ENCODE peak calls at places on chromosomes 16 and 17, in ten cellular contexts. One of them, this sample, is unnamed.

GRCh38 chr16:12819126-12820117 is 15.7 kb upstream of the CPPED1 start:
- DNase-seq in left ventricle myocardium inferior: peak; percentile 59
- DNase-seq in transverse colon: peak; percentile 73
- DNase-seq in CD8-positive, alpha-beta T cell: peak; percentile 69
- DNase-seq in progenitor cell of endocrine pancreas: peak; percentile 56
- DNase-seq in AG10803: peak; percentile 57
- DNase-seq in tibial artery: peak; percentile 56
- DNase-seq in left lung: peak; percentile 94
- DNase-seq in neural progenitor cell: peak; percentile 72
- DNase-seq in astrocyte of the spinal cord: peak; percentile 45
- DNase-seq in this sample: peak; percentile 89

GRCh38 chr17:77011173-77012011 is 129.4 kb upstream of the SEC14L1 start:
- DNase-seq in progenitor cell of endocrine pancreas: no peak
- DNase-seq in AG10803: peak; percentile 29
- DNase-seq in transverse colon: peak; percentile 41
- DNase-seq in neural progenitor cell: peak; percentile 61
- DNase-seq in CD8-positive, alpha-beta T cell: peak; percentile 37
- DNase-seq in astrocyte of the spinal cord: peak; percentile 49
- DNase-seq in left ventricle myocardium inferior: no peak
- DNase-seq in tibial artery: no peak
- DNase-seq in left lung: no peak
- DNase-seq in this sample: no peak

GRCh38 chr16:69477546-69477945 is 53.1 kb downstream of the CYB5B start:
- DNase-seq in astrocyte of the spinal cord: no peak
- DNase-seq in neural progenitor cell: no peak
- DNase-seq in left ventricle myocardium inferior: no peak
- DNase-seq in AG10803: no peak
- DNase-seq in tibial artery: no peak
- DNase-seq in progenitor cell of endocrine pancreas: no peak
- DNase-seq in CD8-positive, alpha-beta T cell: no peak
- DNase-seq in left lung: no peak
- DNase-seq in transverse colon: no peak
- DNase-seq in this sample: no peak

GRCh38 chr17:7252176-7253043 is at the start of gene ELP5:
- DNase-seq in left ventricle myocardium inferior: peak; percentile 95
- DNase-seq in CD8-positive, alpha-beta T cell: peak; percentile 73
- DNase-seq in AG10803: peak; percentile 94
- DNase-seq in astrocyte of the spinal cord: peak; percentile 96
- DNase-seq in neural progenitor cell: peak; percentile 98
- DNase-seq in left lung: peak; percentile 98
- DNase-seq in transverse colon: peak; percentile 96
- DNase-seq in tibial artery: peak; percentile 94
- DNase-seq in progenitor cell of endocrine pancreas: peak; percentile 98
- DNase-seq in this sample: peak; percentile 99

GRCh38 chr17:75835315-75835987 is 8.8 kb downstream of the UNC13D start:
- DNase-seq in progenitor cell of endocrine pancreas: no peak
- DNase-seq in AG10803: no peak
- DNase-seq in CD8-positive, alpha-beta T cell: no peak
- DNase-seq in left ventricle myocardium inferior: no peak
- DNase-seq in neural progenitor cell: peak; percentile 45
- DNase-seq in transverse colon: no peak
- DNase-seq in tibial artery: no peak
- DNase-seq in astrocyte of the spinal cord: no peak
- DNase-seq in left lung: no peak
- DNase-seq in this sample: no peak

GRCh38 chr16:63714876-63715275 is 1407.0 kb downstream of the CDH11 start:
- DNase-seq in left ventricle myocardium inferior: no peak
- DNase-seq in tibial artery: no peak
- DNase-seq in neural progenitor cell: no peak
- DNase-seq in progenitor cell of endocrine pancreas: no peak
- DNase-seq in transverse colon: no peak
- DNase-seq in AG10803: no peak
- DNase-seq in left lung: no peak
- DNase-seq in CD8-positive, alpha-beta T cell: no peak
- DNase-seq in astrocyte of the spinal cord: no peak
- DNase-seq in this sample: no peak

GRCh38 chr17:78316867-78317816 is 42.7 kb downstream of the SOCS3 start:
- DNase-seq in left ventricle myocardium inferior: no peak
- DNase-seq in tibial artery: no peak
- DNase-seq in astrocyte of the spinal cord: peak; percentile 48
- DNase-seq in neural progenitor cell: peak; percentile 53
- DNase-seq in CD8-positive, alpha-beta T cell: no peak
- DNase-seq in progenitor cell of endocrine pancreas: no peak
- DNase-seq in transverse colon: peak; percentile 84
- DNase-seq in AG10803: no peak
- DNase-seq in left lung: peak; percentile 86
- DNase-seq in this sample: no peak

GRCh38 chr16:17404903-17405691 is 65.7 kb downstream of the XYLT1 start:
- DNase-seq in CD8-positive, alpha-beta T cell: no peak
- DNase-seq in tibial artery: peak; percentile 93
- DNase-seq in transverse colon: peak; percentile 49
- DNase-seq in astrocyte of the spinal cord: peak; percentile 91
- DNase-seq in AG10803: peak; percentile 96
- DNase-seq in left ventricle myocardium inferior: peak; percentile 61
- DNase-seq in progenitor cell of endocrine pancreas: no peak
- DNase-seq in neural progenitor cell: no peak
- DNase-seq in left lung: peak; percentile 61
- DNase-seq in this sample: peak; percentile 69

GRCh38 chr17:80262775-80263244 is 2.2 kb downstream of the RNF213 start:
- DNase-seq in AG10803: no peak
- DNase-seq in neural progenitor cell: no peak
- DNase-seq in CD8-positive, alpha-beta T cell: no peak
- DNase-seq in progenitor cell of endocrine pancreas: no peak
- DNase-seq in left ventricle myocardium inferior: no peak
- DNase-seq in astrocyte of the spinal cord: no peak
- DNase-seq in tibial artery: no peak
- DNase-seq in left lung: no peak
- DNase-seq in transverse colon: no peak
- DNase-seq in this sample: no peak

GRCh38 chr16:49189286-49189685 is 92.4 kb downstream of the CBLN1 start:
- DNase-seq in left lung: no peak
- DNase-seq in tibial artery: no peak
- DNase-seq in progenitor cell of endocrine pancreas: no peak
- DNase-seq in CD8-positive, alpha-beta T cell: no peak
- DNase-seq in astrocyte of the spinal cord: no peak
- DNase-seq in left ventricle myocardium inferior: no peak
- DNase-seq in transverse colon: no peak
- DNase-seq in neural progenitor cell: no peak
- DNase-seq in AG10803: no peak
- DNase-seq in this sample: no peak

GRCh38 chr16:49181812-49182211 is 99.8 kb downstream of the CBLN1 start:
- DNase-seq in left ventricle myocardium inferior: no peak
- DNase-seq in transverse colon: peak; percentile 57
- DNase-seq in CD8-positive, alpha-beta T cell: no peak
- DNase-seq in left lung: no peak
- DNase-seq in AG10803: no peak
- DNase-seq in tibial artery: no peak
- DNase-seq in astrocyte of the spinal cord: no peak
- DNase-seq in neural progenitor cell: peak; percentile 18
- DNase-seq in progenitor cell of endocrine pancreas: no peak
- DNase-seq in this sample: no peak

GRCh38 chr16:49179714-49180330 is 101.8 kb downstream of the CBLN1 start:
- DNase-seq in astrocyte of the spinal cord: no peak
- DNase-seq in left lung: peak; percentile 30
- DNase-seq in neural progenitor cell: no peak
- DNase-seq in AG10803: no peak
- DNase-seq in left ventricle myocardium inferior: no peak
- DNase-seq in progenitor cell of endocrine pancreas: no peak
- DNase-seq in transverse colon: peak; percentile 78
- DNase-seq in tibial artery: no peak
- DNase-seq in CD8-positive, alpha-beta T cell: no peak
- DNase-seq in this sample: no peak

DNA sequence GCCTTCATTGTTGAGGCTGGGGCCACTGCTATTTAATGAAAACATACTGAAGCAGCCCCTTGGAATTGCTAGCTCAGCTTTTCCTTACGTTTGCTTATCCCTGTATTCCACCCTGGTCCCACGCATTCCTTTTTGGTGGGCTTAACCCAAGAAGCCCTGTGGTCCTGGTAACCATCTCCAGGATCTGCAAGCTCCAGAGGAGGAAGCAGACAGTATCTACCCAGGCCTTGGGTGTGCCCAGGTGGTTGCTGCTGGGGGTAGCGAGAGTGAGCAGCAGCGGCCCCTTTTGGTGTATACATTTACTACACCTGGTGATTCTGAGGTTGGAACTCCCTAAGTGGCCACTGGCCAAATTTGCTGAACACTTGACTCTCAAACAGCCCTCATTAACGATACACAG is 97.7 kb downstream of the CBLN1 start:
- DNase-seq in CD8-positive, alpha-beta T cell: no peak
- DNase-seq in AG10803: no peak
- DNase-seq in neural progenitor cell: peak; percentile 68
- DNase-seq in progenitor cell of endocrine pancreas: peak; percentile 16
- DNase-seq in transverse colon: peak; percentile 73
- DNase-seq in left lung: no peak
- DNase-seq in astrocyte of the spinal cord: no peak
- DNase-seq in tibial artery: no peak
- DNase-seq in left ventricle myocardium inferior: no peak
- DNase-seq in this sample: no peak
- TF ChIP-seq CTCF in CD8-positive, alpha-beta T cell: no peak
- TF ChIP-seq CTCF in AG10803: peak; percentile 4
- TF ChIP-seq CTCF in neural progenitor cell: peak; percentile 72
- TF ChIP-seq CTCF in progenitor cell of endocrine pancreas: peak; percentile 64
- TF ChIP-seq CTCF in transverse colon: peak; percentile 54
- TF ChIP-seq CTCF in left lung: no peak
- TF ChIP-seq CTCF in astrocyte of the spinal cord: peak; percentile 3
- TF ChIP-seq CTCF in tibial artery: no peak
- TF ChIP-seq CTCF in left ventricle myocardium inferior: peak; percentile 61
- TF ChIP-seq CTCF in this sample: no peak

GRCh38 chr17:56125830-56126819 is 27.1 kb upstream of the ANKFN1 start:
- DNase-seq in neural progenitor cell: peak; percentile 68
- DNase-seq in CD8-positive, alpha-beta T cell: no peak
- DNase-seq in progenitor cell of endocrine pancreas: peak; percentile 11
- DNase-seq in AG10803: peak; percentile 85
- DNase-seq in left lung: no peak
- DNase-seq in transverse colon: no peak
- DNase-seq in tibial artery: peak; percentile 32
- DNase-seq in left ventricle myocardium inferior: no peak
- DNase-seq in astrocyte of the spinal cord: peak; percentile 84
- DNase-seq in this sample: peak; percentile 20
- TF ChIP-seq CTCF in neural progenitor cell: peak; percentile 79
- TF ChIP-seq CTCF in CD8-positive, alpha-beta T cell: no peak
- TF ChIP-seq CTCF in progenitor cell of endocrine pancreas: peak; percentile 87
- TF ChIP-seq CTCF in AG10803: peak; percentile 80
- TF ChIP-seq CTCF in left lung: peak; percentile 33
- TF ChIP-seq CTCF in transverse colon: peak; percentile 23
- TF ChIP-seq CTCF in tibial artery: no peak
- TF ChIP-seq CTCF in left ventricle myocardium inferior: peak; percentile 53
- TF ChIP-seq CTCF in astrocyte of the spinal cord: peak; percentile 82
- TF ChIP-seq CTCF in this sample: no peak

GRCh38 chr17:18374216-18374615 is 3.4 kb upstream of the EVPLL start:
- DNase-seq in AG10803: no peak
- DNase-seq in transverse colon: no peak
- DNase-seq in left lung: no peak
- DNase-seq in left ventricle myocardium inferior: no peak
- DNase-seq in neural progenitor cell: no peak
- DNase-seq in CD8-positive, alpha-beta T cell: no peak
- DNase-seq in progenitor cell of endocrine pancreas: no peak
- DNase-seq in astrocyte of the spinal cord: no peak
- DNase-seq in tibial artery: no peak
- DNase-seq in this sample: no peak
- TF ChIP-seq CTCF in AG10803: no peak
- TF ChIP-seq CTCF in transverse colon: no peak
- TF ChIP-seq CTCF in left lung: no peak
- TF ChIP-seq CTCF in left ventricle myocardium inferior: no peak
- TF ChIP-seq CTCF in neural progenitor cell: no peak
- TF ChIP-seq CTCF in CD8-positive, alpha-beta T cell: no peak
- TF ChIP-seq CTCF in progenitor cell of endocrine pancreas: no peak
- TF ChIP-seq CTCF in astrocyte of the spinal cord: no peak
- TF ChIP-seq CTCF in tibial artery: no peak
- TF ChIP-seq CTCF in this sample: no peak

DNA sequence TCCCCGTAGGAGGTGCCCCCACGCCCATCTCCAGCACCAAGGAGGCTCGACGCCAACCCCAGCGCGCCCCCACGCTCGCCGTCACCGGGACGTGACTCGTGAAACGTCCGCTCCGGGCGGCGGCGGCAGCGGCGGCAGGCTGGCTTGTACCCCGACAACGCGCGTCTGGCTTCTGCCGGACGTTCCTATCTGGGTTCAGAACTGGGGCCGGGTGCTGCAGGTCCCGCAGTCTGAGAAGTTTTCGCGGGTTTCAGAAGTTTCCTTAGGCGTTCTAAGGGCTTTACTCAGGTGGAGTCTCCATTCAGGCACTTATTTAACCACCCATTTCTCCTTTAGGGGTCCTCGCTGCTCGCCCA is 672 bp upstream of the ALKBH5 start:
- DNase-seq in progenitor cell of endocrine pancreas: peak; percentile 54
- DNase-seq in left ventricle myocardium inferior: peak; percentile 91
- DNase-seq in AG10803: peak; percentile 89
- DNase-seq in tibial artery: peak; percentile 83
- DNase-seq in CD8-positive, alpha-beta T cell: peak; percentile 75
- DNase-seq in astrocyte of the spinal cord: no peak
- DNase-seq in left lung: peak; percentile 97
- DNase-seq in transverse colon: peak; percentile 82
- DNase-seq in neural progenitor cell: no peak
- DNase-seq in this sample: peak; percentile 97
- TF ChIP-seq CTCF in progenitor cell of endocrine pancreas: no peak
- TF ChIP-seq CTCF in left ventricle myocardium inferior: no peak
- TF ChIP-seq CTCF in AG10803: no peak
- TF ChIP-seq CTCF in tibial artery: no peak
- TF ChIP-seq CTCF in CD8-positive, alpha-beta T cell: no peak
- TF ChIP-seq CTCF in astrocyte of the spinal cord: no peak
- TF ChIP-seq CTCF in left lung: no peak
- TF ChIP-seq CTCF in transverse colon: no peak
- TF ChIP-seq CTCF in neural progenitor cell: no peak
- TF ChIP-seq CTCF in this sample: no peak

GRCh38 chr16:50065241-50065623 is 538 bp upstream of the HEATR3 start:
- DNase-seq in CD8-positive, alpha-beta T cell: no peak
- DNase-seq in transverse colon: no peak
- DNase-seq in progenitor cell of endocrine pancreas: no peak
- DNase-seq in left lung: no peak
- DNase-seq in tibial artery: no peak
- DNase-seq in left ventricle myocardium inferior: no peak
- DNase-seq in AG10803: no peak
- DNase-seq in neural progenitor cell: no peak
- DNase-seq in astrocyte of the spinal cord: no peak
- DNase-seq in this sample: no peak
- TF ChIP-seq CTCF in CD8-positive, alpha-beta T cell: no peak
- TF ChIP-seq CTCF in transverse colon: no peak
- TF ChIP-seq CTCF in progenitor cell of endocrine pancreas: no peak
- TF ChIP-seq CTCF in left lung: no peak
- TF ChIP-seq CTCF in tibial artery: no peak
- TF ChIP-seq CTCF in left ventricle myocardium inferior: no peak
- TF ChIP-seq CTCF in AG10803: no peak
- TF ChIP-seq CTCF in neural progenitor cell: no peak
- TF ChIP-seq CTCF in astrocyte of the spinal cord: no peak
- TF ChIP-seq CTCF in this sample: no peak

GRCh38 chr16:62256406-62256805 is 220.2 kb upstream of the CDH8 start:
- DNase-seq in tibial artery: no peak
- DNase-seq in left ventricle myocardium inferior: no peak
- DNase-seq in left lung: no peak
- DNase-seq in CD8-positive, alpha-beta T cell: no peak
- DNase-seq in astrocyte of the spinal cord: no peak
- DNase-seq in transverse colon: no peak
- DNase-seq in AG10803: no peak
- DNase-seq in neural progenitor cell: peak; percentile 40
- DNase-seq in progenitor cell of endocrine pancreas: no peak
- DNase-seq in this sample: no peak
- TF ChIP-seq CTCF in tibial artery: peak; percentile 12
- TF ChIP-seq CTCF in left ventricle myocardium inferior: no peak
- TF ChIP-seq CTCF in left lung: no peak
- TF ChIP-seq CTCF in CD8-positive, alpha-beta T cell: no peak
- TF ChIP-seq CTCF in astrocyte of the spinal cord: peak; percentile 16
- TF ChIP-seq CTCF in transverse colon: no peak
- TF ChIP-seq CTCF in AG10803: no peak
- TF ChIP-seq CTCF in neural progenitor cell: peak; percentile 71
- TF ChIP-seq CTCF in progenitor cell of endocrine pancreas: peak; percentile 57
- TF ChIP-seq CTCF in this sample: no peak